ENCODE peak calls at places on chromosome 16, in ten cellular contexts. S is neuronal stem cell, Y is mesenchymal stem cell, N is fibroblast of lung, L is IMR-90, Z is Karpas-422, V is mammary epithelial cell, C is endothelial cell of umbilical vein, A is neural progenitor cell, O is GM23248. Q is an unnamed sample. For H3K36me3, the result is how much of the 10 kb centered on the place peaks cover.

GRCh38 chr16:80274576-80275191 is 266.1 kb upstream of the DYNLRB2 start:
- DNase-seq in S (peak), Y (no peak), N (peak), L (peak), Z (no peak), V (peak), C (no peak), A (peak), O (peak), Q (peak)

GRCh38 chr16:12217341-12217740 is 240.8 kb downstream of the SNX29 start:
- DNase-seq in S (no peak), Y (no peak), N (no peak), L (no peak), Z (no peak), V (no peak), C (no peak), A (no peak), O (no peak), Q (no peak)

GRCh38 chr16:12288537-12289174 is 312.1 kb downstream of the SNX29 start:
- DNase-seq in S (no peak), Y (no peak), N (no peak), L (no peak), Z (no peak), V (no peak), C (no peak), A (no peak), O (no peak), Q (no peak)

GRCh38 chr16:12024429-12024828 is 47.9 kb downstream of the SNX29 start:
- DNase-seq in S (no peak), Y (no peak), N (no peak), L (no peak), Z (no peak), V (no peak), C (no peak), A (no peak), O (no peak), Q (no peak)

GRCh38 chr16:53726625-53727024 is 22.7 kb downstream of the FTO start:
- DNase-seq in S (peak), Y (peak), N (no peak), L (peak), Z (peak), V (peak), C (no peak), A (peak), O (no peak), Q (peak)

GRCh38 chr16:919658-920631 is 50.8 kb downstream of the LMF1 start:
- DNase-seq in S (no peak), Y (peak), N (no peak), L (peak), Z (no peak), V (no peak), C (no peak), A (no peak), O (peak), Q (peak)

GRCh38 chr16:57736419-57737281 is 1.1 kb downstream of the KATNB1 start:
- DNase-seq in S (no peak), Y (peak), N (peak), L (peak), Z (peak), V (peak), C (peak), A (peak), O (peak), Q (peak)

GRCh38 chr16:51592535-51592934 is 441.5 kb upstream of the SALL1 start:
- DNase-seq in S (no peak), Y (no peak), N (no peak), L (no peak), Z (no peak), V (no peak), C (no peak), A (peak), O (no peak), Q (no peak)

GRCh38 chr16:11114366-11115164 is 141.4 kb downstream of the SOCS1 start:
- DNase-seq in S (no peak), Y (no peak), N (no peak), L (no peak), Z (no peak), V (no peak), C (no peak), A (no peak), O (no peak), Q (no peak)

GRCh38 chr16:87653234-87653633 is 50.9 kb downstream of the JPH3 start:
- DNase-seq in S (no peak), Y (peak), N (peak), L (peak), Z (peak), V (no peak), C (no peak), A (no peak), O (peak), Q (peak)

GRCh38 chr16:79519448-79519847 is 81.1 kb downstream of the MAF start:
- DNase-seq in S (no peak), Y (no peak), N (no peak), L (no peak), Z (no peak), V (no peak), C (no peak), A (no peak), O (no peak), Q (no peak)

GRCh38 chr16:50183316-50183715 is 30.2 kb downstream of the TENT4B start:
- DNase-seq in S (no peak), Y (peak), N (peak), L (peak), Z (no peak), V (no peak), C (peak), A (no peak), O (peak), Q (peak)

GRCh38 chr16:9102943-9103342 is 11.5 kb downstream of the HAPSTR1 start:
- DNase-seq in S (no peak), Y (no peak), N (no peak), L (no peak), Z (no peak), V (no peak), C (no peak), A (no peak), O (no peak), Q (no peak)

GRCh38 chr16:9103546-9103945 is 12.1 kb downstream of the HAPSTR1 start:
- DNase-seq in S (no peak), Y (no peak), N (no peak), L (no peak), Z (no peak), V (no peak), C (no peak), A (no peak), O (no peak), Q (no peak)

GRCh38 chr16:9109255-9109654 is 17.8 kb downstream of the HAPSTR1 start:
- DNase-seq in S (no peak), Y (no peak), N (no peak), L (no peak), Z (no peak), V (no peak), C (no peak), A (no peak), O (no peak), Q (no peak)

GRCh38 chr16:9105189-9105588 is 13.7 kb downstream of the HAPSTR1 start:
- DNase-seq in S (no peak), Y (peak), N (peak), L (no peak), Z (no peak), V (no peak), C (no peak), A (no peak), O (no peak), Q (peak)

GRCh38 chr16:9107025-9107970 is 15.9 kb downstream of the HAPSTR1 start:
- DNase-seq in S (no peak), Y (no peak), N (no peak), L (peak), Z (no peak), V (no peak), C (no peak), A (no peak), O (peak), Q (no peak)
- H3K36me3 ChIP-seq in S (under half), Y (half or more), N (under half), L (under half), Z (half or more), V (half or more), C (half or more), A (under half), O (half or more), Q (half or more)

DNA sequence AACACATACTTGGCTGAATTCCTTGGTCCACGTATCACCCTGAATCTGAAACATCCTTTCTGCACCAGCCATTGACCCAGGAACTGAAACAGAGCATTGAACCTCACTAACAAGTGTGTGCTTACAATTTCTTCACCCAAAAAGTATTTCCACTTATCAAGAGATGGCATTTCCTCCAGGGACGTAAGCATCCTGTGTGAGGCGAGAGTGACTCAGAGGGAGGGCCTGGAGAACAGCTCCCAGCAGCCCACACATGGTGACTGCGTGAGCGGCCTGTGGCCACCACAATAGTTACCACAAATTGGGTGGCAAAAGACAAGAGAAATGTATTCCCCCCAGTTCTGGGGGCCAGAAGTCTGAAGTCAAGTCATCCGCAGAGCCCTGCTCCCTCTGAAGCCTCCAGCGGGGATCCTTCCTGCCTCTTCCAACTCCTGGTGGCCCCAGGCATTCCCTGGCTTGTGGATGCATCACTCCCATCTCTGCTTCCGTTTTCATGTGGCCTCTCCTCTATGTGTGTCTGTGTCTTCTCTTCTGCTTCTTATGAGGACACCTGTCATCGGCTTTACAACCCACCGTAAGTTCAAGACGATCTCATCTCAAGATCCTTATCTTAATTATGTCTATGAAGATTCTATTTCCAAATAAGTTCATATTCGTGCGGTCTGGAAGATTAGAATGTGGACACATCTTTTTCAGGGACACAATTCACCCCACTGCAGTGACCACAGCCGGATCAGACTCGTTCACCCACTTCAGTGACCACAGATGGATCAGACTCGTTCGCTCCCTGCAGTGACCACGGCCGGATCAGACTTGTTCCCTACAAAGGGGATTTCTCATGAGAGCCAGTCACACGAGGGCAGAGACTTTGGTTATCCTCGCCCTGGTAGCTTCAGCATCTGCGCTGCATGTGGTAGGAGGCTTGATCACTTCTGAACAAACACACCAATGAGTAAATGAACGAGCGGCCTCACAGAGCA is 122.6 kb upstream of the FOXF1 start:
- DNase-seq in S (no peak), Y (peak), N (peak), L (peak), Z (no peak), V (peak), C (peak), A (no peak), O (peak), Q (peak)
- H3K9ac ChIP-seq in S (no peak), Y (no peak), N (no peak), L (no peak), Z (no peak), V (no peak), C (peak), A (no peak), O (no peak), Q (no peak)

GRCh38 chr16:25374556-25374955 is 116.9 kb upstream of the ZKSCAN2 start:
- DNase-seq in S (no peak), Y (no peak), N (no peak), L (no peak), Z (no peak), V (no peak), C (no peak), A (no peak), O (no peak), Q (no peak)

GRCh38 chr16:25367773-25368172 is 110.1 kb upstream of the ZKSCAN2 start:
- DNase-seq in S (no peak), Y (no peak), N (no peak), L (no peak), Z (no peak), V (no peak), C (no peak), A (no peak), O (no peak), Q (no peak)

GRCh38 chr16:25371342-25371741 is 113.7 kb upstream of the ZKSCAN2 start:
- DNase-seq in S (no peak), Y (no peak), N (no peak), L (no peak), Z (no peak), V (no peak), C (no peak), A (no peak), O (no peak), Q (no peak)

DNA sequence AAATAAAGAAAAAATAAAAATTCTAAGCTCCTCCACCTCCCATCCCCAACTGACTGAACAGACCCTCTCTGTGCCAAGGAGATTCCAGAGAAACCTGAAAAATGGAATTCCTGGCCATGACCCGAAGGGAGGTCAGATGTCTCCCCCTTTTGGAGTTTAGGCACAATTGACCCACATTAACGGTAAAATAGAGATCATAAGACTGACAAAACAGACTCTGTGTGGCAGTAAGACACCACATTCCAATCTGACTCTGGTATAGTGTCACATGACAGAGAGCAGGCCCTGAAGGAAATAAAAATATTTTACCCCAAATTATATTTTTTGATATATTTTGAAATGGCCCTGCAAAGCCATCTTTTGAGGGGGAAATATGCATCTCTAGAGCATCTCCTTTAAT is 115.1 kb upstream of the ZKSCAN2 start:
- DNase-seq in S (no peak), Y (no peak), N (no peak), L (no peak), Z (no peak), V (no peak), C (no peak), A (no peak), O (no peak), Q (no peak)
- H3K4me3 ChIP-seq in S (no peak), Y (no peak), N (no peak), L (no peak), Z (no peak), V (no peak), C (no peak), A (no peak), O (no peak), Q (no peak)

GRCh38 chr16:2280461-2280860 is 12.5 kb upstream of the RNPS1 start:
- DNase-seq in S (no peak), Y (no peak), N (no peak), L (no peak), Z (no peak), V (no peak), C (no peak), A (no peak), O (no peak), Q (no peak)

GRCh38 chr16:2278956-2279800 is 11.3 kb upstream of the RNPS1 start:
- DNase-seq in S (no peak), Y (no peak), N (no peak), L (no peak), Z (no peak), V (no peak), C (no peak), A (no peak), O (no peak), Q (no peak)

GRCh38 chr16:2277466-2278271 is 9.7 kb upstream of the RNPS1 start:
- DNase-seq in S (no peak), Y (no peak), N (no peak), L (no peak), Z (no peak), V (no peak), C (no peak), A (no peak), O (no peak), Q (no peak)

GRCh38 chr16:2276501-2277195 is 8.7 kb upstream of the RNPS1 start:
- DNase-seq in S (no peak), Y (no peak), N (no peak), L (no peak), Z (no peak), V (no peak), C (no peak), A (no peak), O (no peak), Q (no peak)

GRCh38 chr16:2278272-2278608 is 10.3 kb upstream of the RNPS1 start:
- DNase-seq in S (no peak), Y (no peak), N (no peak), L (no peak), Z (peak), V (no peak), C (no peak), A (no peak), O (no peak), Q (no peak)
- H3K36me3 ChIP-seq in S (under half), Y (under half), N (under half), L (under half), Z (under half), V (under half), C (under half), A (under half), O (under half), Q (under half)

Q was measured in adipocyte.